ENCODE peak calls at places on chromosomes 5 and 9, in four cellular contexts. I is GM12878, T is K562, O is HepG2. Z is an unnamed sample.

GRCh38 chr5:149982505-149982904 is 17.9 kb downstream of the TIGD6 start:
- DNase-seq in T (no peak), I (no peak), O (no peak), Z (no peak)

GRCh38 chr5:123359866-123360569 is 63.2 kb downstream of the CEP120 start:
- DNase-seq in O (no peak), I (no peak), T (no peak), Z (no peak)

GRCh38 chr9:133509179-133510083 is 15.3 kb downstream of the MYMK start:
- DNase-seq in I (no peak), T (no peak), O (no peak), Z (peak; percentile 55)

GRCh38 chr5:143758750-143759149 is 53.2 kb upstream of the HMHB1 start:
- DNase-seq in T (no peak), I (peak; percentile 51), O (no peak), Z (no peak)

GRCh38 chr5:111742595-111742994 is 14.4 kb downstream of the NREP start:
- DNase-seq in T (no peak), I (no peak), O (peak; percentile 96), Z (no peak)

GRCh38 chr5:107669543-107670027 is 1.2 kb downstream of the EFNA5 start:
- DNase-seq in T (no peak), I (no peak), O (no peak), Z (peak; percentile 64)

GRCh38 chr9:79371301-79371700 is 200.5 kb upstream of the TLE4 start:
- DNase-seq in I (no peak), O (no peak), T (no peak), Z (no peak)

GRCh38 chr5:114192108-114192507 is 169.8 kb upstream of the KCNN2 start:
- DNase-seq in O (no peak), I (no peak), T (no peak), Z (no peak)

GRCh38 chr5:68911840-68912690 is 181.7 kb upstream of the SLC30A5 start:
- DNase-seq in O (peak; percentile 6), T (no peak), I (no peak), Z (no peak)

GRCh38 chr5:89816038-89816437 is 593.5 kb downstream of the CETN3 start:
- DNase-seq in O (no peak), T (no peak), I (no peak), Z (no peak)

GRCh38 chr9:105328872-105329728 is 84.6 kb downstream of the SLC44A1 start:
- DNase-seq in O (no peak), I (no peak), T (no peak), Z (no peak)

GRCh38 chr9:36141288-36141687 is 4.8 kb downstream of the GLIPR2 start:
- DNase-seq in T (no peak), I (no peak), O (no peak), Z (peak; percentile 46)

GRCh38 chr5:143544606-143545005 is 141.1 kb upstream of the NR3C1 start:
- DNase-seq in T (no peak), I (no peak), O (no peak), Z (no peak)

GRCh38 chr5:138032028-138032571 is 779 bp downstream of the FAM13B start:
- DNase-seq in O (no peak), I (peak; percentile 82), T (no peak), Z (peak; percentile 67)

GRCh38 chr5:362189-362588 is 40.7 kb downstream of the AHRR start:
- DNase-seq in I (no peak), T (no peak), O (no peak), Z (no peak)

GRCh38 chr9:133807818-133808217 is 69.7 kb upstream of the SARDH start:
- DNase-seq in T (no peak), I (no peak), O (no peak), Z (no peak)

GRCh38 chr9:129667850-129668249 is 2.4 kb downstream of the PRRX2 start:
- DNase-seq in O (no peak), I (no peak), T (peak; percentile 27), Z (no peak)

GRCh38 chr9:93059097-93059959 is 827 bp downstream of the SUSD3 start:
- DNase-seq in T (peak; percentile 72), I (no peak), O (no peak), Z (no peak)

GRCh38 chr5:93735378-93735777 is 6.0 kb downstream of the POU5F2 start:
- DNase-seq in O (no peak), T (no peak), I (no peak), Z (no peak)

GRCh38 chr9:129650680-129651235 is 8.8 kb upstream of the ASB6 start:
- DNase-seq in O (no peak), T (no peak), I (no peak), Z (no peak)

GRCh38 chr5:139817970-139818369 is 22.4 kb downstream of the PSD2 start:
- DNase-seq in O (no peak), T (no peak), I (no peak), Z (no peak)

GRCh38 chr5:124634228-124634819 is 112.1 kb downstream of the ZNF608 start:
- DNase-seq in O (peak; percentile 79), I (no peak), T (no peak), Z (no peak)

GRCh38 chr5:140875085-140876065 is at the start of gene PCDHA12:
- DNase-seq in O (no peak), T (no peak), I (no peak), Z (no peak)

GRCh38 chr9:127763918-127764384 is 14.5 kb downstream of the SH2D3C start:
- DNase-seq in O (peak; percentile 32), I (no peak), T (peak; percentile 48), Z (peak; percentile 78)

DNA sequence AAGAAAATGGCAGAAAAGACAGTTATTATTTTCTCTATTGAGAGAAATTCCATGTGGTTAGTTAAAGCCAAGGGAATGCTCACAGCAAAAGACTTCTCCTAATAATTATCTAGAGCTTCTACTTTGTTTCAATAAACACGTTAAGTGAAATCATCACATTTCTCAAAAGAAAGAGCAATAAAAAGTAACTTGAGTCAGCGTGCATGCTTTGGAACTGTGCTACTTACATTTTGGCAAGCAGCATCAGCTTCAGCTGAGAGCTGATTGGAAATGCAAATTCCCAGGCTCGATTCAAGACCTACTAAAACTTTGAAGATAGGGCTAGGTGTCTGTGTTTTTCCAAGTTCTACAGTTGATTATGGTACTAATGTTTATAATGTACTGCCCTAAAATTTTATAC is 132.1 kb downstream of the CDH18 start:
- DNase-seq in O (no peak), I (no peak), T (no peak), Z (no peak)
- TF ChIP-seq TCF7 in O (no peak), I (no peak), T (no peak), Z (no peak)

GRCh38 chr5:96530901-96531300 is 97.9 kb upstream of the PCSK1 start:
- DNase-seq in I (no peak), O (no peak), T (no peak), Z (no peak)
- TF ChIP-seq TCF7 in I (no peak), O (no peak), T (no peak), Z (no peak)

GRCh38 chr5:135750506-135750905 is 84.0 kb upstream of the SLC25A48 start:
- DNase-seq in T (no peak), I (no peak), O (no peak), Z (peak; percentile 36)

GRCh38 chr5:135745897-135746500 is 88.5 kb upstream of the SLC25A48 start:
- DNase-seq in T (no peak), I (no peak), O (no peak), Z (peak; percentile 31)

GRCh38 chr5:135743684-135744083 is 90.8 kb upstream of the SLC25A48 start:
- DNase-seq in O (no peak), I (no peak), T (no peak), Z (no peak)

GRCh38 chr5:135747824-135748223 is 86.6 kb upstream of the SLC25A48 start:
- DNase-seq in I (no peak), O (no peak), T (no peak), Z (no peak)
- TF ChIP-seq TCF7 in I (no peak), O (no peak), T (no peak), Z (no peak)

DNA sequence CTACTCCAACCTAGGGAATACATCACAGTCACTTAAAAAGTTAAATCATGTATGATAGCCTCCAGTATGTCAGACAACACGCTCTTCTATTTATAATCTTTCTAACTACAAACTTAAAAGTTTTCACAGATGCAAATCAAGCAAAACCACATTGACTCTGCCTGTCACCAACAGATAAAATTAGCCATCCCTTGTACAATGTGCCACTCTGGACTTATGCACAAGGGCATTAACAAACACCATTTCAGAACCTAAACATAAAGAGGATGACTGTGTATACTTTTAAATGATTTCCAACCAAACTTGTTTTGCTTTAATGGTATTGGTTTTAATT is 14.7 kb downstream of the ERP44 start:
- DNase-seq in T (no peak), I (peak; percentile 62), O (no peak), Z (no peak)
- TF ChIP-seq TCF7 in T (no peak), I (no peak), O (no peak), Z (no peak)

GRCh38 chr9:2810424-2811075 is 33.3 kb downstream of the PUM3 start:
- DNase-seq in O (no peak), T (no peak), I (no peak), Z (no peak)

GRCh38 chr9:2808105-2808504 is 35.8 kb downstream of the PUM3 start:
- DNase-seq in I (no peak), T (no peak), O (no peak), Z (no peak)

GRCh38 chr9:2815661-2816060 is 28.2 kb downstream of the PUM3 start:
- DNase-seq in T (no peak), O (no peak), I (no peak), Z (no peak)

DNA sequence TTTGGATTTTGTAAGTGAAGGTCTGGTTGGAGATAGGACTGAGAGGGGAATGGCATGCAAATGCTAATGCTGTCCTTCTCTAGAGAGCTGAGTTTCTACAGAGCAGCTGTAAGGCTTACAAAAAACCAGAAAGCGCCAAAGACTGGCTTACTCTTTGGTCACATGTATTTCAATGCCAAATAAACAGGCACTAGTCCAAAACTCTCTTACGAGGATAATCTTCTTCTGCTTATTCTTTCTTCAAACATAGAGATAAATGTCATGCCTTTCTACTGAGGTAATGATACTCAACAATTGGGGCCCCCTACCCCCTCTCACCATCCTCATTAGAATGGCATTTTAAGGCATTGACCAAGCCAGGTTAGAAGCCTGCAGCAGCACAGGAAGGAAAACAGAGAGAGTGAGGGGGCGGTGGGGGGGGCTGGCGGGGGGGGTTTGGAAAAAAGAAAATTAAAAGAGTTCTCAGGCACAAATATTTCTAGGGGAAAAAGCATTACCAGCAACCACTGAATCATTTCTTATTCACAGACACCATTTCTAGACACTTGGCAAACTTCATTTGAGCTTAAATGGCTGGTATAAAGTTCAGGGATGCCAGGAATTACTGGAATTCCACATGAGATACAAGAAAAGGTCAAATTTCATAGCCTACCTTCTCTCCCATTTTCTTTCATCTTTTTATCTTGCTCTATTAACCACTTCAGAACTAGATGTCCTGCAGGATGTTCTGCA is 34.0 kb downstream of the PUM3 start:
- DNase-seq in O (peak; percentile 89), T (no peak), I (no peak), Z (no peak)
- TF ChIP-seq TCF7 in O (peak; percentile 51), T (no peak), I (no peak), Z (no peak)

DNA sequence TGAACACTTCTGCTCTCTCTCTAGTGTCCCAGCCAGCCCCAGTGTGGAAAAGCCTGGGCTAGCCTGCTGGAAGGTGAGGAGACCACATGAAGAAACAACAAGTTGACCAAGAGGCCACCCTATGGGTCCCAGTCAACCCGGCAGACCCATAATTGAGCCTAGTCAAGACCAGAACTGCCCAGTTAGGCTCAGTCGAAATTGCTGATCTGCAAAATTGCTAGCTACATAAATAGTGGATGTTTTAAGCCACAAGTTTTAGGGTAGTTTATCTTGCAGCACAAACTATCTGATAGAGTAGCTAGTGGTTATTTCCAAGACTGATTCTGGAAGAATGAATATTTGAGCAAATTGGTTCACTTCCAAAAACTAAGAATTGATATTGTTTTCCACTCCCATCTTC is 82.3 kb upstream of the CCDC112 start:
- DNase-seq in I (no peak), O (no peak), T (no peak), Z (no peak)
- TF ChIP-seq TCF7 in I (no peak), O (no peak), T (no peak), Z (no peak)

Z was measured in WTC11.